ENCODE peak calls at places on chromosomes 1 and 21, in eight cellular contexts. M, I, C, Y, J, B, F and G are unnamed samples.

GRCh38 chr1:156936191-156936590 is 15.8 kb downstream of the LRRC71 start:
- DNase-seq in M (no peak), I (no peak), C (no peak), Y (no peak), J (no peak), B (no peak), F (no peak), G (no peak)

GRCh38 chr21:23083242-23083641 is 2085.0 kb downstream of the NCAM2 start:
- DNase-seq in M (no peak), I (no peak), C (no peak), Y (no peak), J (no peak), B (no peak), F (no peak), G (no peak)

GRCh38 chr21:15943009-15943666 is 213.4 kb downstream of the USP25 start:
- DNase-seq in M (no peak), I (no peak), C (no peak), Y (no peak), J (peak; percentile 4), B (no peak), F (no peak), G (no peak)

GRCh38 chr1:222097646-222098045 is 355.8 kb upstream of the DUSP10 start:
- DNase-seq in M (no peak), I (no peak), C (peak; percentile 37), Y (no peak), J (no peak), B (no peak), F (peak; percentile 14), G (no peak)

GRCh38 chr1:116254776-116255175 is 118.3 kb upstream of the ATP1A1 start:
- DNase-seq in M (no peak), I (no peak), C (no peak), Y (no peak), J (no peak), B (no peak), F (no peak), G (no peak)

GRCh38 chr21:31536138-31536537 is 123.4 kb upstream of the SOD1 start:
- DNase-seq in M (no peak), I (no peak), C (no peak), Y (no peak), J (no peak), B (no peak), F (no peak), G (no peak)

GRCh38 chr1:36125129-36125991 is at the start of gene COL8A2:
- DNase-seq in M (peak; percentile 66), I (no peak), C (peak; percentile 80), Y (peak; percentile 53), J (no peak), B (no peak), F (no peak), G (no peak)

GRCh38 chr21:40186036-40186435 is 318.8 kb downstream of the PCP4 start:
- DNase-seq in M (no peak), I (no peak), C (no peak), Y (no peak), J (no peak), B (no peak), F (peak; percentile 14), G (no peak)

GRCh38 chr21:36799869-36800268 is 101.0 kb downstream of the SIM2 start:
- DNase-seq in M (no peak), I (no peak), C (no peak), Y (no peak), J (peak; percentile 72), B (no peak), F (no peak), G (no peak)

GRCh38 chr1:81801032-81801833 is 499 bp downstream of the ADGRL2 start:
- DNase-seq in M (peak; percentile 74), I (peak; percentile 86), C (peak; percentile 88), Y (peak; percentile 89), J (peak; percentile 88), B (no peak), F (peak; percentile 85), G (no peak)

GRCh38 chr1:8477199-8477982 is 159.5 kb downstream of the SLC45A1 start:
- DNase-seq in M (no peak), I (no peak), C (no peak), Y (no peak), J (peak; percentile 76), B (no peak), F (no peak), G (no peak)

GRCh38 chr1:92858564-92859399 is 26.9 kb downstream of the RPL5 start:
- DNase-seq in M (peak; percentile 31), I (peak; percentile 54), C (peak; percentile 48), Y (no peak), J (peak; percentile 85), B (peak; percentile 67), F (peak; percentile 84), G (peak; percentile 9)

GRCh38 chr1:203686091-203686632 is 59.5 kb downstream of the ATP2B4 start:
- DNase-seq in M (no peak), I (no peak), C (no peak), Y (no peak), J (peak; percentile 58), B (no peak), F (no peak), G (no peak)

GRCh38 chr1:230821346-230821745 is 47.0 kb downstream of the C1orf198 start:
- DNase-seq in M (no peak), I (no peak), C (no peak), Y (no peak), J (no peak), B (no peak), F (no peak), G (no peak)

GRCh38 chr21:31730687-31731111 is 1.2 kb downstream of the SCAF4 start:
- DNase-seq in M (no peak), I (no peak), C (peak; percentile 10), Y (no peak), J (peak; percentile 28), B (no peak), F (peak; percentile 12), G (no peak)

GRCh38 chr21:24076179-24076578 is 1531.1 kb downstream of the MRPL39 start:
- DNase-seq in M (no peak), I (no peak), C (no peak), Y (no peak), J (peak; percentile 52), B (no peak), F (no peak), G (no peak)

GRCh38 chr21:37531402-37532042 is 164.9 kb downstream of the DYRK1A start:
- DNase-seq in M (no peak), I (no peak), C (peak; percentile 69), Y (peak; percentile 80), J (no peak), B (no peak), F (no peak), G (no peak)

GRCh38 chr1:218412181-218412580 is 67.0 kb downstream of the TGFB2 start:
- DNase-seq in M (no peak), I (no peak), C (no peak), Y (no peak), J (peak; percentile 68), B (no peak), F (no peak), G (no peak)

GRCh38 chr21:38806942-38807284 is 1.2 kb downstream of the ETS2 start:
- DNase-seq in M (no peak), I (no peak), C (no peak), Y (no peak), J (peak; percentile 49), B (no peak), F (no peak), G (no peak)

GRCh38 chr1:224387302-224387912 is 30.7 kb downstream of the CNIH4 start:
- DNase-seq in M (no peak), I (no peak), C (no peak), Y (no peak), J (no peak), B (no peak), F (no peak), G (no peak)
- TF ChIP-seq POLR2A in M (no peak), I (no peak), C (no peak), Y (no peak), J (no peak), B (no peak), F (no peak), G (no peak)

DNA sequence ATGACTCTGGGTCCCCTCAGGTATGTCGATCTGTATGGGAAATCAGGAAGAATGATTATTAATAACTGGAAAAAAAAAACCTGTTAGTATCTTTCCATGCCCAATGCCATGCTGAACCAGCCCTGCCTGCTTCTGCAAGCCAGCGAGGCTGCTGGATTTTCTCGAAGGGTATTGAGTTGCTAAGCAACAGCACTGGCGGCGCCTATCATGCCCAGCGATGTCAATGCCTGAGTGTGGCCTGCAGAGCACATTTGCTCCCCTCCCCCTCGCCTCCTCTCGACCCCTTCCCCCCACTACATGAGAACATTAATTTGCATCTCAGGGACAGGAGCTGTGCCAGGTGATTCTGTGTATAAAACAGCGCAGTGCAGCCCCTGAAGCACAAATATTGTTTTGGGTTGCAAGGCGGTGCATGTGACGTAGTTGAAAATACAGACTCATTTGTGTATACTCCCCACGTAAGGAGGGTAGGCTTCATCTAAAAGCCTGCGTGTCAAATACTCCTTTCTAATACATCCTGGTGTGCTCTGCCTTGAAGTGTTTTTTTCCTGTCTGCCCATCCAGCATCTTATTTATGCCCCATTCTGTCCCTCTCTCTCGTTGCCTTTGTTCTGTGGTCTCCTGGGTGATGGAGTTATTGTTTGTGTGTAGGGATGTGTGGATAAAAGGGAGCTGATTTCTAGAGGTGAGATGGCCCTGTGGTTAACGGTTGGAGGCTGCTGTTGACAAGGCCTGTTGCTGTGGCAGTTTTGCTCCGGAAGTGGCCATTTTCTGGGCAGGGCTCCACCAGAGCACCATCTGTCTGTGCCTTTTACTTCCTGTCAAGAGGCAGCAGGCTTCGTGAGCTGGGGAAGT is 32.7 kb upstream of the ATP5PO start:
- DNase-seq in M (peak; percentile 40), I (no peak), C (peak; percentile 75), Y (peak; percentile 63), J (peak; percentile 30), B (peak; percentile 61), F (peak; percentile 72), G (peak; percentile 68)
- TF ChIP-seq POLR2A in M (no peak), I (no peak), C (no peak), Y (no peak), J (no peak), B (no peak), F (no peak), G (peak; percentile 22)

GRCh38 chr1:62783736-62784508 is at the start of gene ATG4C:
- DNase-seq in M (peak; percentile 92), I (peak; percentile 98), C (peak; percentile 97), Y (peak; percentile 97), J (peak; percentile 97), B (peak; percentile 96), F (peak; percentile 98), G (peak; percentile 81)
- TF ChIP-seq POLR2A in M (peak; percentile 24), I (peak; percentile 67), C (no peak), Y (peak; percentile 69), J (no peak), B (peak; percentile 89), F (peak; percentile 93), G (peak; percentile 76)

GRCh38 chr21:45554477-45555175 is 12.4 kb upstream of the SLC19A1 start:
- DNase-seq in M (peak; percentile 89), I (peak; percentile 94), C (peak; percentile 78), Y (peak; percentile 88), J (peak; percentile 48), B (peak; percentile 33), F (peak; percentile 76), G (peak; percentile 98)

GRCh38 chr21:45555251-45555556 is 13.0 kb upstream of the SLC19A1 start:
- DNase-seq in M (no peak), I (no peak), C (no peak), Y (no peak), J (peak; percentile 30), B (no peak), F (no peak), G (no peak)

GRCh38 chr21:45556645-45557601 is 14.7 kb upstream of the SLC19A1 start:
- DNase-seq in M (no peak), I (peak; percentile 93), C (no peak), Y (no peak), J (no peak), B (no peak), F (no peak), G (no peak)

GRCh38 chr21:45556302-45556644 is 14.0 kb upstream of the SLC19A1 start:
- DNase-seq in M (no peak), I (no peak), C (no peak), Y (no peak), J (no peak), B (no peak), F (no peak), G (no peak)

GRCh38 chr21:45555557-45556301 is 13.5 kb upstream of the SLC19A1 start:
- DNase-seq in M (peak; percentile 79), I (peak; percentile 90), C (peak; percentile 76), Y (peak; percentile 78), J (peak; percentile 86), B (peak; percentile 88), F (peak; percentile 80), G (peak; percentile 98)
- TF ChIP-seq POLR2A in M (peak; percentile 49), I (peak; percentile 69), C (peak; percentile 36), Y (no peak), J (peak; percentile 11), B (no peak), F (peak; percentile 49), G (no peak)